ENCODE peak calls at places on chromosomes 4 and X, in six cellular contexts. W is omental fat pad, X is glutamatergic neuron, U is RWPE1, H is psoas muscle, J is astrocyte of the cerebellum. Y is an unnamed sample.

GRCh38 chr4:89024051-89024675 is 32.8 kb downstream of the FAM13A start:
- DNase-seq in W (peak), X (no peak), U (peak), H (no peak), J (peak), Y (peak)

GRCh38 chrX:16300831-16301230 is 133.6 kb downstream of the MAGEB17 start:
- DNase-seq in W (no peak), X (no peak), U (no peak), H (no peak), J (no peak), Y (no peak)

GRCh38 chrX:69080912-69081465 is 84.3 kb downstream of the PJA1 start:
- DNase-seq in W (no peak), X (no peak), U (no peak), H (no peak), J (no peak), Y (no peak)

GRCh38 chr4:159884989-159885388 is 782.1 kb downstream of the RAPGEF2 start:
- DNase-seq in W (no peak), X (no peak), U (no peak), H (no peak), J (no peak), Y (no peak)

GRCh38 chrX:12379666-12380065 is 241.4 kb downstream of the FRMPD4 start:
- DNase-seq in W (no peak), X (no peak), U (no peak), H (no peak), J (no peak), Y (no peak)

GRCh38 chrX:150329888-150330287 is 33.2 kb upstream of the MAMLD1 start:
- DNase-seq in W (no peak), X (no peak), U (no peak), H (no peak), J (peak), Y (no peak)

GRCh38 chr4:141301216-141301615 is 80.5 kb downstream of the ZNF330 start:
- DNase-seq in W (no peak), X (no peak), U (no peak), H (no peak), J (no peak), Y (no peak)

GRCh38 chrX:10199212-10199611 is 42.4 kb downstream of the CLCN4 start:
- DNase-seq in W (no peak), X (no peak), U (no peak), H (peak), J (no peak), Y (no peak)

DNA sequence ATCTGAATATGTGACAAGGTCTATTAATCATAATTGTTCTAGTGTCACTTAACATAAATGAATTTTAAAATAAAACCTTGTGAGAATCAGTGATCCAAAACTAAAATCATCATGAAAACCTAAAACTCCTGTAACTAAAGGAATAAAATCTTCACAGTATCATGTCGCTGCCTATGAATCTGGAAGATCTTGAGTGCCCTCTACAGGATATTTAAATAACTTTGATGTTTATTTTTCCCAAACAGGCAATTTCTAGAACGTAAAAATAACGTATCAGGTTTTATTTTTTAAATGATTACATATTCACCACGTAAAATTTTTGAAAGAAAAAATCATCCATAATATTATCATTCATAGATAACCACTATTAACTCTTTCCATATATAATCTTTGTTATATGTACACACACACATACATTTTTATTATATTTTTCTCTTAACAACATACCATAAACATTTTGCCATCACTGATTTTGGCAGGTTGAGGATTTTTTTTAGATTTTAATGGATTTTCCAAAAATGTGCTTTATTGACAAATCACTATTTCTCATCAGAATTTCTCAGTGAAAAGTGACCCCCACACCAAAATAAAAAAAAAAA is 79.6 kb downstream of the COMMD8 start:
- DNase-seq in W (no peak), X (no peak), U (peak), H (no peak), J (peak), Y (no peak)
- TF ChIP-seq CTCF in W (no peak), X (peak), U (peak), H (peak), J (peak), Y (peak)

GRCh38 chr4:184097240-184097619 is 120.4 kb downstream of the ENPP6 start:
- DNase-seq in W (no peak), X (no peak), U (no peak), H (peak), J (no peak), Y (no peak)
- TF ChIP-seq CTCF in W (no peak), X (no peak), U (no peak), H (peak), J (no peak), Y (peak)

GRCh38 chr4:12414181-12414812 is 985.6 kb upstream of the HS3ST1 start:
- DNase-seq in W (no peak), X (no peak), U (no peak), H (no peak), J (no peak), Y (no peak)

GRCh38 chr4:12411072-12411471 is 982.4 kb upstream of the HS3ST1 start:
- DNase-seq in W (no peak), X (no peak), U (no peak), H (no peak), J (no peak), Y (no peak)

DNA sequence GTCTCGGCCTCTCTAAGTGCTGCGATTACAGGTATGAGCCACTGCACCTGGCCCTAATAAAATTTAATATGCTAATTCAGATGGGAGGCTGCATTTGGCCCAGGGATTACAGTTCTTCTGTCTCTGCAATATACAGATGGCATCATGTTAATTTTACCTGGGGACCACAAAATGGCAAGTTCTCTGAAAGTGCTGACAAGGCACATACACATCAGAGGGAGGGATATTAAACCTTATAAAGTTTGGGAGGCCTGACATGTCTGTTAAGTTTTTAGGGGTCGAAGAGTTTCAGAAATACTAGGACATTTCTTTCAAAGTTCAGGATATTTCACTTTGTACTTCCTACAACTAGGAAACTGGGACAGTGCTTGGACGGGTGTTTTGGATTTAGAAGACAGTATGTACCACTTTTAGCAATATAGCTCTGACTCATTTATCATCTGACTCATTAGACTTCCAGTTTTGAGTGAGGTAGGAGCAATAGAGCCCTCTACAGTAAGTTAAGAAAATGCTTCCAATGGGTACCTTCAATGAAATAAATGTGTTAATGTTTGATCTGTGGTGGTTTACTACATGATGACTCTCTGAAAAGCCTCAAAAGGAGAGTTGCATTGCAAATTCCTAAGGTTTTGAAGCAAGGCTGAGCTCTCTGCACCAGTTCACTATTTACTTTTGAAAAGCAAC is 981.0 kb upstream of the HS3ST1 start:
- DNase-seq in W (no peak), X (no peak), U (peak), H (no peak), J (no peak), Y (no peak)
- TF ChIP-seq CTCF in W (no peak), X (no peak), U (peak), H (no peak), J (no peak), Y (no peak)

DNA sequence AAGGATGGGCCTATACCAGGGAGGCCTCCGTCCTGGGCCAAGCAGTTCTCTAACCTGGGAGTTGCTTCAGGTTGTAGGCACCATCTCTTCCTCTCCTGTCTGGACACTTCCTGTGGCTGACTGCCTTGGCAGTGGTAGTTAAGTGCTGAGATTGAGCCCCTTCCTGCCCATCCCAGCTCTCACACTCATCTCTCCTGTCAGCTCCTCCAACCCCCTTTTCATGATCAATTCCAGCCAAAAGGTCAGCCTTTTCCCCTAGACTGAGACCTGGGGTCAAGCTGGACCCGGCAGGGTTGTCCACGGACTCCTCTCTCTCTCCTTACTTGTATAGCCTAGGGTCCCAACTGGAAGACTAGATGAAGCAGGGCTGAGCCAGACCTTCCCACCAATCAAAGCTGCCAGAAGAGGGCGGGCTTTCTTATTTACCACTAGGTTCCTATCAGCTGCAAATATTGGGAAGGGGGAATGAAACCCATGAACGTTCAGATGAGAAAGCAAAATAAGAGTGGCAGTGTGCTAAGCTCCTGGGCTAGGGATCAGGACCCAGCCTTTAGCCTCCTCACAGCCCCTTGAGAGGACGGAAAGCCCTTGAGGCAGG is 34.5 kb downstream of the KDM5C start:
- DNase-seq in W (no peak), X (peak), U (no peak), H (no peak), J (no peak), Y (no peak)
- TF ChIP-seq CTCF in W (no peak), X (peak), U (no peak), H (no peak), J (peak), Y (peak)

GRCh38 chr4:112327950-112328349 is 30.8 kb downstream of the ALPK1 start:
- DNase-seq in W (no peak), X (no peak), U (peak), H (no peak), J (peak), Y (peak)
- TF ChIP-seq CTCF in W (no peak), X (peak), U (peak), H (peak), J (peak), Y (peak)

GRCh38 chrX:24081661-24082154 is 27.0 kb downstream of the EIF2S3 start:
- DNase-seq in W (no peak), X (peak), U (no peak), H (peak), J (peak), Y (peak)
- TF ChIP-seq CTCF in W (no peak), X (no peak), U (peak), H (peak), J (peak), Y (peak)

GRCh38 chr4:120088507-120088906 is 21.9 kb upstream of the MAD2L1 start:
- DNase-seq in W (no peak), X (no peak), U (no peak), H (no peak), J (no peak), Y (no peak)

GRCh38 chr4:120084327-120084726 is 17.7 kb upstream of the MAD2L1 start:
- DNase-seq in W (no peak), X (no peak), U (no peak), H (no peak), J (peak), Y (no peak)

GRCh38 chr4:120082286-120082685 is 15.6 kb upstream of the MAD2L1 start:
- DNase-seq in W (no peak), X (no peak), U (no peak), H (no peak), J (no peak), Y (no peak)

GRCh38 chr4:120083152-120083551 is 16.5 kb upstream of the MAD2L1 start:
- DNase-seq in W (no peak), X (no peak), U (no peak), H (no peak), J (no peak), Y (no peak)

DNA sequence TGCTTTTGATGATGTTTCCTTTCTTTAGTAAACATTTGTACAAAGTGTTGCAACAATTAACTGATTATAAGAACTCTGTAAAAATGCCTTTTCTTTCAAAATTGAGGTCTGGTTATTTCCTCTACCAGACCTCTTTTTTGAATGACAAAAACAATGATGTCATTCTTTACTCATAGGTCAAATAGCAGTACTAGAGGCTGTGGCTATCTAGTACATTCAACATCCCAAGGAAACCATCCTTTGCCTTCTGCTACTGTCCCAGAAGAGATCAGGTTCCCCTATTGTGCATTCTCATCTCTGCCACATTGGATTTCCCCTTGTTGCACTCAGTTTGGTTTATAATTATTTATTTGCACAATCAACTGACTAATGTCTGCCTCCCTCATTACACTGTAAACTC is 19.1 kb upstream of the MAD2L1 start:
- DNase-seq in W (no peak), X (no peak), U (no peak), H (no peak), J (no peak), Y (no peak)
- TF ChIP-seq CTCF in W (no peak), X (no peak), U (no peak), H (no peak), J (no peak), Y (no peak)

GRCh38 chr4:162767090-162767489 is 399.6 kb downstream of the NAF1 start:
- DNase-seq in W (no peak), X (no peak), U (no peak), H (no peak), J (no peak), Y (no peak)

GRCh38 chr4:162770761-162771490 is 395.8 kb downstream of the NAF1 start:
- DNase-seq in W (no peak), X (no peak), U (no peak), H (no peak), J (no peak), Y (no peak)
- TF ChIP-seq CTCF in W (no peak), X (no peak), U (no peak), H (no peak), J (no peak), Y (no peak)

Y was measured in AG09319.